ENCODE peak calls at places on chromosomes 3 and 15, in nine cellular contexts. One of them, this sample, is unnamed.

GRCh38 chr15:52144656-52145055 is 32.1 kb upstream of the BCL2L10 start:
- DNase-seq in endodermal cell: peak; percentile 28
- DNase-seq in RWPE1: peak; percentile 31
- DNase-seq in fibroblast of pulmonary artery: peak; percentile 67
- DNase-seq in AG10803: peak; percentile 73
- DNase-seq in HFFc6: peak; percentile 55
- DNase-seq in psoas muscle: no peak
- DNase-seq in body of pancreas: no peak
- DNase-seq in sigmoid colon: no peak
- DNase-seq in this sample: peak; percentile 39

GRCh38 chr3:97009427-97010019 is 195.1 kb downstream of the EPHA6 start:
- DNase-seq in endodermal cell: peak; percentile 78
- DNase-seq in RWPE1: no peak
- DNase-seq in fibroblast of pulmonary artery: no peak
- DNase-seq in AG10803: no peak
- DNase-seq in HFFc6: no peak
- DNase-seq in psoas muscle: no peak
- DNase-seq in body of pancreas: no peak
- DNase-seq in sigmoid colon: no peak
- DNase-seq in this sample: no peak

GRCh38 chr15:66982816-66983215 is 82.6 kb upstream of the SMAD3 start:
- DNase-seq in endodermal cell: no peak
- DNase-seq in RWPE1: no peak
- DNase-seq in fibroblast of pulmonary artery: no peak
- DNase-seq in AG10803: no peak
- DNase-seq in HFFc6: no peak
- DNase-seq in psoas muscle: no peak
- DNase-seq in body of pancreas: no peak
- DNase-seq in sigmoid colon: no peak
- DNase-seq in this sample: no peak

GRCh38 chr3:126837773-126838172 is 133.7 kb downstream of the CHCHD6 start:
- DNase-seq in endodermal cell: no peak
- DNase-seq in RWPE1: no peak
- DNase-seq in fibroblast of pulmonary artery: no peak
- DNase-seq in AG10803: no peak
- DNase-seq in HFFc6: no peak
- DNase-seq in psoas muscle: no peak
- DNase-seq in body of pancreas: no peak
- DNase-seq in sigmoid colon: peak; percentile 21
- DNase-seq in this sample: no peak

GRCh38 chr3:149673393-149673792 is 15.6 kb upstream of the WWTR1 start:
- DNase-seq in endodermal cell: no peak
- DNase-seq in RWPE1: no peak
- DNase-seq in fibroblast of pulmonary artery: no peak
- DNase-seq in AG10803: peak; percentile 81
- DNase-seq in HFFc6: peak; percentile 45
- DNase-seq in psoas muscle: no peak
- DNase-seq in body of pancreas: no peak
- DNase-seq in sigmoid colon: no peak
- DNase-seq in this sample: no peak

GRCh38 chr15:99762288-99762687 is 29.1 kb upstream of the LYSMD4 start:
- DNase-seq in endodermal cell: no peak
- DNase-seq in RWPE1: no peak
- DNase-seq in fibroblast of pulmonary artery: no peak
- DNase-seq in AG10803: no peak
- DNase-seq in HFFc6: no peak
- DNase-seq in psoas muscle: no peak
- DNase-seq in body of pancreas: no peak
- DNase-seq in sigmoid colon: no peak
- DNase-seq in this sample: no peak

GRCh38 chr15:58442122-58442521 is 10.3 kb downstream of the LIPC start:
- DNase-seq in endodermal cell: no peak
- DNase-seq in RWPE1: peak; percentile 75
- DNase-seq in fibroblast of pulmonary artery: no peak
- DNase-seq in AG10803: no peak
- DNase-seq in HFFc6: no peak
- DNase-seq in psoas muscle: no peak
- DNase-seq in body of pancreas: no peak
- DNase-seq in sigmoid colon: no peak
- DNase-seq in this sample: peak; percentile 89

GRCh38 chr15:64166104-64166890 is 3.5 kb upstream of the PPIB start:
- DNase-seq in endodermal cell: no peak
- DNase-seq in RWPE1: no peak
- DNase-seq in fibroblast of pulmonary artery: no peak
- DNase-seq in AG10803: no peak
- DNase-seq in HFFc6: no peak
- DNase-seq in psoas muscle: no peak
- DNase-seq in body of pancreas: no peak
- DNase-seq in sigmoid colon: no peak
- DNase-seq in this sample: no peak

GRCh38 chr3:125349556-125350165 is 25.5 kb downstream of the ZNF148 start:
- DNase-seq in endodermal cell: no peak
- DNase-seq in RWPE1: no peak
- DNase-seq in fibroblast of pulmonary artery: no peak
- DNase-seq in AG10803: no peak
- DNase-seq in HFFc6: no peak
- DNase-seq in psoas muscle: no peak
- DNase-seq in body of pancreas: no peak
- DNase-seq in sigmoid colon: no peak
- DNase-seq in this sample: no peak

GRCh38 chr15:94580186-94580585 is 348.8 kb downstream of the MCTP2 start:
- DNase-seq in endodermal cell: no peak
- DNase-seq in RWPE1: no peak
- DNase-seq in fibroblast of pulmonary artery: no peak
- DNase-seq in AG10803: no peak
- DNase-seq in HFFc6: no peak
- DNase-seq in psoas muscle: no peak
- DNase-seq in body of pancreas: no peak
- DNase-seq in sigmoid colon: no peak
- DNase-seq in this sample: no peak

GRCh38 chr15:94584833-94585244 is 353.5 kb downstream of the MCTP2 start:
- DNase-seq in endodermal cell: no peak
- DNase-seq in RWPE1: no peak
- DNase-seq in fibroblast of pulmonary artery: peak; percentile 18
- DNase-seq in AG10803: no peak
- DNase-seq in HFFc6: no peak
- DNase-seq in psoas muscle: no peak
- DNase-seq in body of pancreas: no peak
- DNase-seq in sigmoid colon: no peak
- DNase-seq in this sample: no peak

GRCh38 chr15:94586099-94586498 is 354.7 kb downstream of the MCTP2 start:
- DNase-seq in endodermal cell: no peak
- DNase-seq in RWPE1: no peak
- DNase-seq in fibroblast of pulmonary artery: no peak
- DNase-seq in AG10803: no peak
- DNase-seq in HFFc6: no peak
- DNase-seq in psoas muscle: no peak
- DNase-seq in body of pancreas: no peak
- DNase-seq in sigmoid colon: no peak
- DNase-seq in this sample: no peak

GRCh38 chr15:94579261-94579660 is 347.9 kb downstream of the MCTP2 start:
- DNase-seq in endodermal cell: no peak
- DNase-seq in RWPE1: no peak
- DNase-seq in fibroblast of pulmonary artery: no peak
- DNase-seq in AG10803: no peak
- DNase-seq in HFFc6: no peak
- DNase-seq in psoas muscle: no peak
- DNase-seq in body of pancreas: no peak
- DNase-seq in sigmoid colon: no peak
- DNase-seq in this sample: no peak

DNA sequence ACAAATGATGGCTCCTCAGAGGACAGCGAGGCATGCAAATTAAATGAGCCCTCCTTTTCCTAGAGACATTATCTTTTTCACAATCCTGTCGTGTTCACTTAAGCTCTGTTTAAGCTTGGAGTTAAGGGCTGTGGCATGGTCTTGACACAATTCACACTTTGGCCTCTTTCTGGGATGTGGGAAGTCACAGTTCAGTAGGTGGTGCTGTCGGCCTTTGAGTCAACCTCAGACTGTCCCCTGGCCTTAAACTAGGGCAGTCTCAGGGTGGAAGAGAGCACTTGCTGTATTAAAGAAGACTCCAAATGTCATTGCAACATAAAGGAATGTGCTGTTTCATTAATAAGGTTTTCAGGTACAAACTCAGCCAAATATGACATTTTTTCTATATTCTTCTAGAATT is 351.0 kb downstream of the MCTP2 start:
- DNase-seq in endodermal cell: peak; percentile 88
- DNase-seq in RWPE1: peak; percentile 25
- DNase-seq in fibroblast of pulmonary artery: peak; percentile 25
- DNase-seq in AG10803: no peak
- DNase-seq in HFFc6: no peak
- DNase-seq in psoas muscle: no peak
- DNase-seq in body of pancreas: no peak
- DNase-seq in sigmoid colon: peak; percentile 70
- DNase-seq in this sample: no peak
- TF ChIP-seq CTCF in endodermal cell: peak; percentile 84
- TF ChIP-seq CTCF in RWPE1: peak; percentile 23
- TF ChIP-seq CTCF in fibroblast of pulmonary artery: peak; percentile 6
- TF ChIP-seq CTCF in AG10803: no peak
- TF ChIP-seq CTCF in HFFc6: no peak
- TF ChIP-seq CTCF in psoas muscle: no peak
- TF ChIP-seq CTCF in body of pancreas: peak; percentile 15
- TF ChIP-seq CTCF in sigmoid colon: no peak
- TF ChIP-seq CTCF in this sample: peak; percentile 41

DNA sequence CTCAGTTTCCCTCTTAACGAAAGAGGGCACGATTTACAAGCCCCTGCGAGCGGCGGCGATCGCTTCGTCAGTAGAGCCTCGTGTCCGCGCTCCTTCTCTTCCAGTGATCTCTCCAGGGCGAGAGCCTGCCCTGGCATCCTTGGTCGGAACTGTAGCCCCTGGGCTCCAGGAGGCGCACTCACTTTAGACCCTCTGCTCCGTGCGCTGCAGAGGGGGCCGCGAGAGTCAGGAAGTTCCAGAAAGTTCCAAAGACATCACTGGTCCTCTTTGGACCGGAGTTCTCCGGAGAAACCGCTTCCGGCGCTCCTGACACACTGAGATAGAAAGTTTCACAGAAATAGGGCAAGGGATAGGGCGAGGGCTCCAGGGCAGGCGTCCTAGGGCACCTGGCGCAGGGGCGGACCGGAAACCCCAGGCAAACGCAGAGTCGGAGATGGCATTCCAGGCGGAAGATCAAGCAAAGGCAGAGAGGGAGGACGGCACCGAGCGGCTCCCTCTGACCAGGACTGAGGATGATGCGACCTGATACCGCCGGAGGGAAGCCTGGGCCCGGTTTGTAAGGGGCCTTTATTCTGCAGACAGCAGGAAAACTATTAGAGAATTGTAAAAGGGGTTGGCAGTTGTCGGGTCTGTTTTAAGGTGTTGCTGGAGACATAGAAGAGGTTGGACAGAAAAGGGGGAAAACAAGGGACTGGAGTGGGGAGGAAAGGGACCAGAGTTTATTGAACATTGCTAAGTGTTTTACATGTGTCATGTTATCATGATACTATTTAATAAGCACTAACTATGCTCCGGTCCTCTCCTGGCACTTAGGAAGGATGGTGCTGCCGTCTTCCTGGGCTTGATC is 1.3 kb upstream of the CPEB1 start:
- DNase-seq in endodermal cell: peak; percentile 79
- DNase-seq in RWPE1: no peak
- DNase-seq in fibroblast of pulmonary artery: no peak
- DNase-seq in AG10803: peak; percentile 4
- DNase-seq in HFFc6: no peak
- DNase-seq in psoas muscle: no peak
- DNase-seq in body of pancreas: no peak
- DNase-seq in sigmoid colon: no peak
- DNase-seq in this sample: no peak
- TF ChIP-seq CTCF in endodermal cell: peak; percentile 59
- TF ChIP-seq CTCF in RWPE1: no peak
- TF ChIP-seq CTCF in fibroblast of pulmonary artery: no peak
- TF ChIP-seq CTCF in AG10803: no peak
- TF ChIP-seq CTCF in HFFc6: peak; percentile 13
- TF ChIP-seq CTCF in psoas muscle: no peak
- TF ChIP-seq CTCF in body of pancreas: no peak
- TF ChIP-seq CTCF in sigmoid colon: no peak
- TF ChIP-seq CTCF in this sample: no peak

DNA sequence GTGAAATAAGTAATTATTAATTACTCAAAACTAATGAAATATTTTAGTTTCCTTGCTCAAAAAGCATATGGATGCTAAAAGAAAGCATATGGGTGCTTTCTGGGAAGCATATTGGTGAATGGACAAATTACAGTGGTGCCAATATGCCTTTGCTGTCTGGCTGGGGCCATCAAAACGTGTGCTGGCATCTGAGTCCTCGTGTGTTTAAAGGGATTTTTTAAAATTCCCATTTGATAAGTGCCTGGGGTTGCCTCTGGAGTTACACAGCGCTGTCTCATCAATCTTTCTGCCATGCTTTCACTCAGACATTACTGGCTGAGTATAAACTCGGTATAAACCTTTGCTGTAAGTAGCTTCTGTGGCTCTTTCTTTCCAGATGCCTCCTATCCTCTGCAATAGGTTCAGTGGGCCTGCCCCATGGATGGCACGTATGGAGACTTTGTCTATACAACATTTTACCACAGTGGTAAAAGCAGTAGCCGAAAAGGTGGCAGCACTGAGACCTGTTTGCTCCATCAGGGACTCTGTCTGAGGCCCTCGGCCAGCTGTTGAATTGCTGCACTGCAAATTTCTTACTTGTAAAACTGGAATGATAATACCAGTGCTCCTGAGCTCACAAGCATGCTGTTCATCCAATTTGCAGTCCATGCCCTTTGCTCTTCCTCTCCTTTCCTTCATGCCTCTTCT is 195.5 kb downstream of the LPP start:
- DNase-seq in endodermal cell: peak; percentile 72
- DNase-seq in RWPE1: no peak
- DNase-seq in fibroblast of pulmonary artery: peak; percentile 43
- DNase-seq in AG10803: peak; percentile 42
- DNase-seq in HFFc6: no peak
- DNase-seq in psoas muscle: no peak
- DNase-seq in body of pancreas: no peak
- DNase-seq in sigmoid colon: no peak
- DNase-seq in this sample: peak; percentile 18
- TF ChIP-seq CTCF in endodermal cell: peak; percentile 53
- TF ChIP-seq CTCF in RWPE1: no peak
- TF ChIP-seq CTCF in fibroblast of pulmonary artery: peak; percentile 23
- TF ChIP-seq CTCF in AG10803: no peak
- TF ChIP-seq CTCF in HFFc6: peak; percentile 28
- TF ChIP-seq CTCF in psoas muscle: no peak
- TF ChIP-seq CTCF in body of pancreas: no peak
- TF ChIP-seq CTCF in sigmoid colon: no peak
- TF ChIP-seq CTCF in this sample: peak; percentile 18

DNA sequence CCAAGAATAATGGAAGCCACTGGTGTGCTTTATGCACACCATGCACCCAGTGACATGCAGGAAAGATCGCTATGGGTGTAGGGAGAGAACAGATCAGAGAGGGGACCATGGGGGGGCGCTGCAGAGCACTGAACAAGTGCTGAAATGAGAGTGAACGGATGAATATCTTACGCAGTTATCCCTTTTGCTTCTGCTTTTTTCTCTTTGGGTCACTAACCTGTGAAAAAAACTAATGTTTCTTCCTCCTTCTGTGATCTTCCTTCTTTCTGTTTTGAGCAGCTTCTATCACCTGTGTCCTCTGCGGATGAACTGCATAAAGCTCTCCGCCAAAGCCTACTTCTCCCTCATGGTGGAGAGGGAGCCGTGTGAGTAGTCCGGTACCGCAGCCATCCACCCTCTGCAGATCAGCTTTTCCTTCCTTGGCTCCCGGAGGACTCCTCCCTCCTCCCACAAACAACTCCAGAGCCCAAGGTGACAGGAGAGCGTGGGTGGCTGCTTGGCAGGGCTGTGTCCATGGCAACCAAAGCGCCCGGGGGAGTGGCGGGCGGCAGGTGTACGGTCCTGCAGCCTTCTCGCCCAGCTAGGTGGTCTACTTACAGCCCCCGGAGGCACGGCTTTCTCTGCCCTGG is 106.2 kb downstream of the DGKG start:
- DNase-seq in endodermal cell: peak; percentile 87
- DNase-seq in RWPE1: no peak
- DNase-seq in fibroblast of pulmonary artery: no peak
- DNase-seq in AG10803: no peak
- DNase-seq in HFFc6: no peak
- DNase-seq in psoas muscle: no peak
- DNase-seq in body of pancreas: peak; percentile 67
- DNase-seq in sigmoid colon: no peak
- DNase-seq in this sample: no peak
- TF ChIP-seq CTCF in endodermal cell: peak; percentile 80
- TF ChIP-seq CTCF in RWPE1: no peak
- TF ChIP-seq CTCF in fibroblast of pulmonary artery: no peak
- TF ChIP-seq CTCF in AG10803: no peak
- TF ChIP-seq CTCF in HFFc6: peak; percentile 64
- TF ChIP-seq CTCF in psoas muscle: no peak
- TF ChIP-seq CTCF in body of pancreas: no peak
- TF ChIP-seq CTCF in sigmoid colon: no peak
- TF ChIP-seq CTCF in this sample: peak; percentile 46

This sample was measured in foreskin keratinocyte.